ENCODE peak calls at places on chromosome 16, in four cellular contexts. One of them, this sample, is unnamed. For H3K36me3, the result is how much of the 10 kb centered on the place peaks cover.

GRCh38 chr16:63614421-63614820 is 1507.4 kb downstream of the CDH11 start:
- DNase-seq in brain microvascular endothelial cell: peak
- DNase-seq in cardiac muscle cell: no peak
- DNase-seq in colonic mucosa: no peak
- DNase-seq in this sample: no peak

GRCh38 chr16:73298562-73298961 is 250.6 kb upstream of the ZFHX3 start:
- DNase-seq in brain microvascular endothelial cell: peak
- DNase-seq in cardiac muscle cell: peak
- DNase-seq in colonic mucosa: no peak
- DNase-seq in this sample: no peak

GRCh38 chr16:87436225-87437172 is 44.4 kb downstream of the MAP1LC3B start:
- DNase-seq in brain microvascular endothelial cell: peak
- DNase-seq in cardiac muscle cell: peak
- DNase-seq in colonic mucosa: no peak
- DNase-seq in this sample: no peak

GRCh38 chr16:79272141-79272577 is 328.4 kb downstream of the MAF start:
- DNase-seq in brain microvascular endothelial cell: no peak
- DNase-seq in cardiac muscle cell: no peak
- DNase-seq in colonic mucosa: no peak
- DNase-seq in this sample: no peak

GRCh38 chr16:53054670-53055485 is at the start of gene CHD9:
- DNase-seq in brain microvascular endothelial cell: peak
- DNase-seq in cardiac muscle cell: peak
- DNase-seq in colonic mucosa: peak
- DNase-seq in this sample: peak

GRCh38 chr16:48279199-48279598 is 31.9 kb upstream of the ABCC11 start:
- DNase-seq in brain microvascular endothelial cell: no peak
- DNase-seq in cardiac muscle cell: no peak
- DNase-seq in colonic mucosa: no peak
- DNase-seq in this sample: no peak

GRCh38 chr16:65202461-65202860 is 80.6 kb upstream of the CDH11 start:
- DNase-seq in brain microvascular endothelial cell: no peak
- DNase-seq in cardiac muscle cell: no peak
- DNase-seq in colonic mucosa: no peak
- DNase-seq in this sample: no peak

GRCh38 chr16:24130494-24131085 is 125.5 kb upstream of the CACNG3 start:
- DNase-seq in brain microvascular endothelial cell: no peak
- DNase-seq in cardiac muscle cell: no peak
- DNase-seq in colonic mucosa: no peak
- DNase-seq in this sample: no peak

GRCh38 chr16:35692824-35693223 is 2233.4 kb downstream of the TP53TG3F start:
- DNase-seq in brain microvascular endothelial cell: no peak
- DNase-seq in cardiac muscle cell: no peak
- DNase-seq in colonic mucosa: no peak
- DNase-seq in this sample: no peak

GRCh38 chr16:66935319-66936011 is at the start of gene CES2:
- DNase-seq in brain microvascular endothelial cell: no peak
- DNase-seq in cardiac muscle cell: no peak
- DNase-seq in colonic mucosa: peak
- DNase-seq in this sample: no peak

GRCh38 chr16:55506083-55506482 is 2.8 kb upstream of the LPCAT2 start:
- DNase-seq in brain microvascular endothelial cell: no peak
- DNase-seq in cardiac muscle cell: no peak
- DNase-seq in colonic mucosa: peak
- DNase-seq in this sample: no peak

GRCh38 chr16:27326738-27327585 is 13.2 kb downstream of the IL4R start:
- DNase-seq in brain microvascular endothelial cell: peak
- DNase-seq in cardiac muscle cell: peak
- DNase-seq in colonic mucosa: peak
- DNase-seq in this sample: peak

GRCh38 chr16:66588981-66589713 is 9.9 kb downstream of the CMTM2 start:
- DNase-seq in brain microvascular endothelial cell: no peak
- DNase-seq in cardiac muscle cell: peak
- DNase-seq in colonic mucosa: peak
- DNase-seq in this sample: no peak

GRCh38 chr16:67260426-67261063 is 11.8 kb downstream of the SLC9A5 start:
- DNase-seq in brain microvascular endothelial cell: peak
- DNase-seq in cardiac muscle cell: peak
- DNase-seq in colonic mucosa: peak
- DNase-seq in this sample: no peak

GRCh38 chr16:55322327-55322726 is 1.7 kb upstream of the IRX6 start:
- DNase-seq in brain microvascular endothelial cell: no peak
- DNase-seq in cardiac muscle cell: no peak
- DNase-seq in colonic mucosa: no peak
- DNase-seq in this sample: no peak

GRCh38 chr16:52446076-52446475 is 100.9 kb downstream of the TOX3 start:
- DNase-seq in brain microvascular endothelial cell: no peak
- DNase-seq in cardiac muscle cell: peak
- DNase-seq in colonic mucosa: no peak
- DNase-seq in this sample: no peak

GRCh38 chr16:49700222-49700927 is 155.5 kb downstream of the ZNF423 start:
- DNase-seq in brain microvascular endothelial cell: no peak
- DNase-seq in cardiac muscle cell: no peak
- DNase-seq in colonic mucosa: peak
- DNase-seq in this sample: peak

GRCh38 chr16:9340402-9341095 is 249.1 kb downstream of the HAPSTR1 start:
- DNase-seq in brain microvascular endothelial cell: no peak
- DNase-seq in cardiac muscle cell: no peak
- DNase-seq in colonic mucosa: no peak
- DNase-seq in this sample: no peak

GRCh38 chr16:86529160-86529559 is 18.8 kb downstream of the FOXF1 start:
- DNase-seq in brain microvascular endothelial cell: no peak
- DNase-seq in cardiac muscle cell: peak
- DNase-seq in colonic mucosa: no peak
- DNase-seq in this sample: no peak

GRCh38 chr16:12646490-12647274 is 157.0 kb downstream of the CPPED1 start:
- DNase-seq in brain microvascular endothelial cell: peak
- DNase-seq in cardiac muscle cell: no peak
- DNase-seq in colonic mucosa: no peak
- DNase-seq in this sample: peak

GRCh38 chr16:47139561-47140185 is 4.1 kb downstream of the NETO2 start:
- DNase-seq in brain microvascular endothelial cell: no peak
- DNase-seq in cardiac muscle cell: no peak
- DNase-seq in colonic mucosa: no peak
- DNase-seq in this sample: no peak

GRCh38 chr16:87206646-87207451 is 110.3 kb downstream of the C16orf95 start:
- DNase-seq in brain microvascular endothelial cell: peak
- DNase-seq in cardiac muscle cell: peak
- DNase-seq in colonic mucosa: no peak
- DNase-seq in this sample: no peak

GRCh38 chr16:67726106-67727034 is 7.3 kb upstream of the GFOD2 start:
- DNase-seq in brain microvascular endothelial cell: no peak
- DNase-seq in cardiac muscle cell: no peak
- DNase-seq in colonic mucosa: no peak
- DNase-seq in this sample: no peak

GRCh38 chr16:68707341-68708152 is 29.5 kb upstream of the CDH1 start:
- DNase-seq in brain microvascular endothelial cell: peak
- DNase-seq in cardiac muscle cell: peak
- DNase-seq in colonic mucosa: peak
- DNase-seq in this sample: no peak

GRCh38 chr16:4402439-4403132 is 13.8 kb downstream of the CORO7 start:
- DNase-seq in brain microvascular endothelial cell: peak
- DNase-seq in cardiac muscle cell: peak
- DNase-seq in colonic mucosa: peak
- DNase-seq in this sample: peak

GRCh38 chr16:4403133-4403949 is 13.1 kb downstream of the CORO7 start:
- DNase-seq in brain microvascular endothelial cell: no peak
- DNase-seq in cardiac muscle cell: no peak
- DNase-seq in colonic mucosa: no peak
- DNase-seq in this sample: no peak

GRCh38 chr16:4404247-4404966 is 12.0 kb downstream of the CORO7 start:
- DNase-seq in brain microvascular endothelial cell: no peak
- DNase-seq in cardiac muscle cell: peak
- DNase-seq in colonic mucosa: peak
- DNase-seq in this sample: peak

GRCh38 chr16:4407543-4408322 is 8.7 kb downstream of the CORO7 start:
- DNase-seq in brain microvascular endothelial cell: no peak
- DNase-seq in cardiac muscle cell: peak
- DNase-seq in colonic mucosa: no peak
- DNase-seq in this sample: peak

DNA sequence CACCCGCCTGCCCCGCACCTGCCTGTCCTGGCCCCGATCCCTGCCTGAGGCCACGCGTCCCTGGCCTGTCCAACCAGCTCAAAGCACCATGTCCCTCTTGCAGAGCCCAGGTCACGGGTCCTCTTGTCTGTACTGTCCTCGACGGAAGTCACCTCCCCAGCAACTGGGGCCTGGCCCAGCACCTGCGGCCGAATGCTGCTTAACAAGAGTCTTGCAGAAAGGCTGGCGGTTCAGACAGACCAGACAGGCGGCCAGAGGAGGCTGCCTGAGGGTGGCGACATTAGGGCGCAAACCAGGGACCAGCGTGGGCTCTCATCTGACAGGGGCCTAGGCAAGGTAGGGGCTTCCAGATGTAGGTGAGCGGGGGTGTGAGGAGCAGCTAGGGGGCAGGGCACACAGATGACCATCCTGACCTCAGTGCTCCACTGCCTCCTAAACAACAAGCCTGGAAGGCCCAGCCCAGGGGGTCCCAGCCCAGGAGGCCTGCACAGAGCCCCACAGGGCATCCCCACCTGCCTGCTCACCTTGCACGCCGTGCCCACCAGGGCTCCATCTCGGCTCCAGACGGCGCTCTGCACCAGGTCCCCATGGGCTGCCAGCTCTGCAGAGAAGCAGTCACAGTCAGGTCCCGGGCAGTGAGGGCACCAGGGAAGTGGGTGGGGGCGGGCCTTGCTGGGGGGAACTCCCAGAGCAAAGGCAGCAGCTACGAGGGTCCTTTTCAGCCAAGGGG is 11.3 kb downstream of the CORO7 start:
- DNase-seq in brain microvascular endothelial cell: no peak
- DNase-seq in cardiac muscle cell: no peak
- DNase-seq in colonic mucosa: no peak
- DNase-seq in this sample: peak
- H3K36me3 ChIP-seq in brain microvascular endothelial cell: under half
- H3K36me3 ChIP-seq in cardiac muscle cell: under half
- H3K36me3 ChIP-seq in colonic mucosa: under half
- H3K36me3 ChIP-seq in this sample: under half

GRCh38 chr16:1195393-1195666 is 29.7 kb downstream of the TPSG1 start:
- DNase-seq in brain microvascular endothelial cell: no peak
- DNase-seq in cardiac muscle cell: no peak
- DNase-seq in colonic mucosa: no peak
- DNase-seq in this sample: no peak

GRCh38 chr16:1194665-1195392 is 30.2 kb downstream of the TPSG1 start:
- DNase-seq in brain microvascular endothelial cell: no peak
- DNase-seq in cardiac muscle cell: no peak
- DNase-seq in colonic mucosa: peak
- DNase-seq in this sample: no peak

GRCh38 chr16:1193143-1193824 is 31.8 kb downstream of the TPSG1 start:
- DNase-seq in brain microvascular endothelial cell: no peak
- DNase-seq in cardiac muscle cell: no peak
- DNase-seq in colonic mucosa: no peak
- DNase-seq in this sample: no peak

GRCh38 chr16:1193825-1194581 is 31.1 kb downstream of the TPSG1 start:
- DNase-seq in brain microvascular endothelial cell: no peak
- DNase-seq in cardiac muscle cell: no peak
- DNase-seq in colonic mucosa: no peak
- DNase-seq in this sample: no peak

GRCh38 chr16:1192384-1193073 is 32.5 kb downstream of the TPSG1 start:
- DNase-seq in brain microvascular endothelial cell: no peak
- DNase-seq in cardiac muscle cell: no peak
- DNase-seq in colonic mucosa: no peak
- DNase-seq in this sample: no peak
- H3K27ac ChIP-seq in brain microvascular endothelial cell: no peak
- H3K27ac ChIP-seq in cardiac muscle cell: no peak
- H3K27ac ChIP-seq in colonic mucosa: no peak
- H3K27ac ChIP-seq in this sample: no peak

GRCh38 chr16:16075463-16076399 is 126.3 kb downstream of the ABCC1 start:
- DNase-seq in brain microvascular endothelial cell: no peak
- DNase-seq in cardiac muscle cell: peak
- DNase-seq in colonic mucosa: peak
- DNase-seq in this sample: no peak

GRCh38 chr16:16076400-16076901 is 127.0 kb downstream of the ABCC1 start:
- DNase-seq in brain microvascular endothelial cell: no peak
- DNase-seq in cardiac muscle cell: no peak
- DNase-seq in colonic mucosa: no peak
- DNase-seq in this sample: no peak

GRCh38 chr16:16071631-16072244 is 122.3 kb downstream of the ABCC1 start:
- DNase-seq in brain microvascular endothelial cell: peak
- DNase-seq in cardiac muscle cell: peak
- DNase-seq in colonic mucosa: no peak
- DNase-seq in this sample: peak

GRCh38 chr16:16073884-16074781 is 124.7 kb downstream of the ABCC1 start:
- DNase-seq in brain microvascular endothelial cell: peak
- DNase-seq in cardiac muscle cell: peak
- DNase-seq in colonic mucosa: no peak
- DNase-seq in this sample: no peak
- TF ChIP-seq CTCF in brain microvascular endothelial cell: no peak
- TF ChIP-seq CTCF in cardiac muscle cell: peak
- TF ChIP-seq CTCF in colonic mucosa: no peak
- TF ChIP-seq CTCF in this sample: no peak

GRCh38 chr16:2072926-2073325 is 25.1 kb downstream of the TSC2 start:
- DNase-seq in brain microvascular endothelial cell: no peak
- DNase-seq in cardiac muscle cell: no peak
- DNase-seq in colonic mucosa: no peak
- DNase-seq in this sample: no peak

GRCh38 chr16:2074071-2074470 is 26.3 kb downstream of the TSC2 start:
- DNase-seq in brain microvascular endothelial cell: no peak
- DNase-seq in cardiac muscle cell: no peak
- DNase-seq in colonic mucosa: no peak
- DNase-seq in this sample: no peak

GRCh38 chr16:2075631-2076030 is 27.8 kb downstream of the TSC2 start:
- DNase-seq in brain microvascular endothelial cell: no peak
- DNase-seq in cardiac muscle cell: no peak
- DNase-seq in colonic mucosa: no peak
- DNase-seq in this sample: no peak

GRCh38 chr16:2070576-2071453 is 23.0 kb downstream of the TSC2 start:
- DNase-seq in brain microvascular endothelial cell: no peak
- DNase-seq in cardiac muscle cell: no peak
- DNase-seq in colonic mucosa: no peak
- DNase-seq in this sample: no peak

DNA sequence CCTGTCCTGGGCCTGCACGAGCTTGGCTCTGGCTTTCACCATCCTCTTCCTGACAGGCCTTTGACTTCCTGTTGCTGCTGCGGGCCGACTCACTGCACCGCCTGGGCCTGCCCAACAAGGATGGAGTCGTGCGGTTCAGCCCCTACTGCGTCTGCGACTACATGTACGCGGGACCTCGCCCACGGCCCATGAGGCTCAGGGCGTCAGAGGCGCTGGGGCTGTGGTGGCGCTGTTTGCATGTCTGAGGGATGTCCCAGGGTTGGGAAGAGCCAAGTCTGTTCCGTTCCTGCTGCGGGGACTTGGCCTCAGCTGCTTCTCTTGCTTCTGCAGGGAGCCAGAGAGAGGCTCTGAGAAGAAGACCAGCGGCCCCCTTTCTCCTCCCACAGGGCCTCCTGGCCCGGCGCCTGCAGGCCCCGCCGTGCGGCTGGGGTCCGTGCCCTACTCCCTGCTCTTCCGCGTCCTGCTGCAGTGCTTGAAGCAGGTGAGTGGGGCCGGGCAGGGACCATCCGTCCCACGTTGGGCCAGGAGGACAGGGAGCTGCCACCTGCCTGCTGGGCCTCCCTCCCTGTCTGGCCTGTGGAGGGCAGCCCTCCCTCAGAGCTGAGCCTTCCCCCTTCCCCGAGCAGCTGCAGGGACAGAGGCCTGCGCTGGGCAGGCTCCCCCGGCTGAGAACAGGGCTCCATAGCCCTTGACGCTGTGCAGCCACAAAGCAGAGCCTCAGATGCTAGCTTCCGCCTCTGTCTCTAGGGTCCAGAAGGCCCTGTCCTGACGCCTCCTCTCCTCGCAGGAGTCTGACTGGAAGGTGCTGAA is 23.9 kb downstream of the TSC2 start:
- DNase-seq in brain microvascular endothelial cell: no peak
- DNase-seq in cardiac muscle cell: no peak
- DNase-seq in colonic mucosa: no peak
- DNase-seq in this sample: no peak
- H3K36me3 ChIP-seq in brain microvascular endothelial cell: half or more
- H3K36me3 ChIP-seq in cardiac muscle cell: under half
- H3K36me3 ChIP-seq in colonic mucosa: under half
- H3K36me3 ChIP-seq in this sample: under half

This sample was measured in uterus.